ENCODE peak calls at places on chromosomes 2 and 18, in ten cellular contexts. M is fibroblast of mammary gland; P is activated T-cell treated with anti-CD3 and anti-CD28 coated beads, Interleukin-2, amount 50 U/mL, for 72 hours; S is NK-92 treated with Interleukin-12 subunit alpha and Interleukin-12 subunit beta, amount 100 ng/mL, for 24 hours; H is naive thymus-derived CD8-positive, alpha-beta T cell; F is central memory CD4-positive, alpha-beta T cell; X is AG04449; L is thyroid gland; R is stimulated activated CD8-positive, alpha-beta memory T cell treated with anti-CD3 and anti-CD28 coated beads, Interleukin-7, amount 100 ng/mL, for 1 hour; K is activated T-helper 9 cell treated with anti-CD3 and anti-CD28 coated beads, Interleukin-2, amount 50 U/mL, for 16 hours. W is an unnamed sample.
A peak's percentile ranks its signal among the peaks of the same experiment; 100 is the strongest.

GRCh38 chr2:237455764-237456163 is 31.3 kb upstream of the MLPH start:
- DNase-seq in S (no peak), X (no peak), L (no peak), P (no peak), M (no peak), F (no peak), R (no peak), K (no peak), H (no peak), W (no peak)

GRCh38 chr18:37364237-37364636 is 201.4 kb downstream of the CELF4 start:
- DNase-seq in M (no peak), L (peak; percentile 96), R (no peak), H (no peak), P (no peak), F (no peak), S (no peak), X (no peak), K (no peak), W (no peak)

GRCh38 chr2:240325654-240326031 is 109.8 kb upstream of the GPC1 start:
- DNase-seq in L (peak; percentile 94), H (no peak), F (no peak), X (no peak), P (no peak), K (no peak), R (no peak), S (no peak), M (no peak), W (no peak)

GRCh38 chr18:69944434-69944833 is 3.2 kb downstream of the CD226 start:
- DNase-seq in X (no peak), M (no peak), F (no peak), K (no peak), P (peak; percentile 41), H (no peak), S (no peak), R (no peak), L (no peak), W (no peak)

GRCh38 chr2:202005272-202005887 is 28.3 kb upstream of the FZD7 start:
- DNase-seq in K (no peak), S (no peak), F (no peak), R (no peak), H (no peak), M (no peak), P (no peak), L (no peak), X (no peak), W (no peak)

GRCh38 chr2:10441966-10442365 is 6.2 kb downstream of the ODC1 start:
- DNase-seq in K (no peak), P (no peak), H (no peak), R (no peak), S (no peak), L (no peak), F (no peak), M (no peak), X (no peak), W (no peak)

GRCh38 chr2:7911196-7911595 is 770.7 kb upstream of the ID2 start:
- DNase-seq in H (no peak), X (no peak), F (no peak), L (no peak), R (no peak), S (no peak), K (no peak), P (no peak), M (no peak), W (no peak)

GRCh38 chr18:23835506-23835905 is 146.3 kb downstream of the LAMA3 start:
- DNase-seq in H (no peak), L (no peak), P (no peak), R (no peak), M (peak; percentile 64), S (no peak), X (no peak), K (no peak), F (no peak), W (no peak)

GRCh38 chr18:59189746-59190145 is 30.2 kb upstream of the GRP start:
- DNase-seq in M (peak; percentile 51), K (no peak), H (no peak), S (no peak), F (no peak), R (no peak), L (no peak), X (no peak), P (no peak), W (peak; percentile 20)

GRCh38 chr2:196758474-196759377 is 40.8 kb downstream of the GTF3C3 start:
- DNase-seq in S (no peak), H (no peak), K (no peak), X (no peak), M (peak; percentile 42), F (no peak), R (no peak), L (no peak), P (no peak), W (no peak)

GRCh38 chr2:209499071-209499470 is 75.2 kb downstream of the MAP2 start:
- DNase-seq in S (no peak), H (no peak), X (no peak), R (no peak), K (no peak), F (no peak), L (no peak), M (peak; percentile 48), P (no peak), W (no peak)

GRCh38 chr18:35174093-35174731 is 66.6 kb upstream of the ZNF397 start:
- DNase-seq in F (no peak), P (no peak), H (no peak), K (no peak), S (no peak), M (no peak), X (no peak), L (no peak), R (no peak), W (no peak)

GRCh38 chr2:221446140-221446539 is 126.0 kb downstream of the EPHA4 start:
- DNase-seq in X (no peak), S (no peak), R (no peak), M (no peak), K (no peak), P (no peak), H (no peak), F (no peak), L (no peak), W (no peak)

GRCh38 chr2:63627866-63628265 is 39.1 kb downstream of the MDH1 start:
- DNase-seq in M (no peak), P (no peak), K (no peak), R (no peak), F (no peak), X (no peak), S (no peak), L (no peak), H (no peak), W (no peak)

GRCh38 chr18:63301458-63301857 is 18.1 kb downstream of the BCL2 start:
- DNase-seq in F (no peak), K (no peak), H (no peak), P (peak; percentile 39), X (no peak), L (no peak), M (peak; percentile 61), S (no peak), R (no peak), W (no peak)

GRCh38 chr2:9771481-9772017 is 71.7 kb upstream of the TAF1B start:
- DNase-seq in K (no peak), S (no peak), F (no peak), H (no peak), P (no peak), X (peak; percentile 47), M (peak; percentile 85), L (no peak), R (no peak), W (peak; percentile 82)

GRCh38 chr2:238974510-238975166 is 126.8 kb downstream of the TWIST2 start:
- DNase-seq in P (no peak), H (no peak), F (no peak), R (no peak), M (peak; percentile 97), S (no peak), K (no peak), L (no peak), X (peak; percentile 37), W (peak; percentile 93)

GRCh38 chr2:239200646-239201530 is 199.9 kb downstream of the HDAC4 start:
- DNase-seq in L (no peak), F (no peak), R (no peak), X (no peak), M (no peak), P (no peak), K (no peak), S (no peak), H (no peak), W (no peak)

GRCh38 chr2:10048501-10049171 is 5.3 kb downstream of the KLF11 start:
- DNase-seq in F (peak; percentile 58), X (no peak), R (no peak), M (peak; percentile 71), S (no peak), K (no peak), P (no peak), H (no peak), L (no peak), W (peak; percentile 53)

GRCh38 chr2:219684721-219685689 is 57.6 kb downstream of the SLC4A3 start:
- DNase-seq in P (peak; percentile 63), H (peak; percentile 54), F (peak; percentile 2), R (no peak), K (peak; percentile 3), S (no peak), M (peak; percentile 89), X (no peak), L (peak; percentile 88), W (peak; percentile 84)

GRCh38 chr2:57890462-57890861 is 156.1 kb upstream of the VRK2 start:
- DNase-seq in F (no peak), L (no peak), P (no peak), H (no peak), M (peak; percentile 88), R (no peak), X (peak; percentile 38), S (no peak), K (no peak), W (peak; percentile 37)

GRCh38 chr2:11104794-11105660 is 50.2 kb upstream of the SLC66A3 start:
- DNase-seq in S (no peak), F (no peak), M (no peak), H (no peak), X (no peak), L (no peak), R (no peak), P (no peak), K (no peak), W (no peak)

GRCh38 chr18:8031496-8031895 is 464.4 kb downstream of the PTPRM start:
- DNase-seq in M (no peak), S (no peak), L (no peak), H (no peak), X (no peak), P (no peak), F (no peak), K (no peak), R (no peak), W (no peak)

GRCh38 chr18:8253943-8254342 is 355.3 kb upstream of the RAB12 start:
- DNase-seq in S (no peak), R (no peak), F (no peak), P (no peak), X (no peak), H (no peak), L (no peak), M (no peak), K (no peak), W (no peak)

GRCh38 chr2:67329951-67330350 is 67.2 kb upstream of the ETAA1 start:
- DNase-seq in L (no peak), M (no peak), H (no peak), P (no peak), K (no peak), R (no peak), X (no peak), F (no peak), S (no peak), W (no peak)

GRCh38 chr2:65388051-65388531 is 44.3 kb downstream of the SPRED2 start:
- DNase-seq in F (no peak), X (no peak), S (no peak), L (no peak), M (no peak), P (no peak), R (no peak), H (no peak), K (no peak), W (no peak)

W was measured in HT1080.